ENCODE peak calls at places on chromosomes 2 and 18, in six cellular contexts. M, V, Z, R, F and C are unnamed samples.

GRCh38 chr2:19670303-19670702 is 231.5 kb downstream of the TTC32 start:
- DNase-seq in M (no peak), V (no peak), Z (no peak), R (no peak), F (no peak), C (no peak)

GRCh38 chr18:33603434-33603833 is 25.4 kb downstream of the ASXL3 start:
- DNase-seq in M (no peak), V (no peak), Z (peak), R (no peak), F (no peak), C (no peak)

GRCh38 chr2:9473308-9473984 is 905 bp upstream of the IAH1 start:
- DNase-seq in M (no peak), V (peak), Z (peak), R (peak), F (no peak), C (no peak)

GRCh38 chr2:28956415-28956826 is 24.7 kb upstream of the TOGARAM2 start:
- DNase-seq in M (no peak), V (peak), Z (peak), R (peak), F (peak), C (no peak)

GRCh38 chr2:185145316-185146121 is 547.2 kb downstream of the ZNF804A start:
- DNase-seq in M (no peak), V (no peak), Z (peak), R (no peak), F (no peak), C (no peak)

GRCh38 chr2:221283896-221284295 is 288.2 kb downstream of the EPHA4 start:
- DNase-seq in M (peak), V (no peak), Z (no peak), R (no peak), F (peak), C (no peak)

GRCh38 chr2:24183369-24184069 is 8.7 kb downstream of the FAM228A start:
- DNase-seq in M (peak), V (no peak), Z (no peak), R (no peak), F (no peak), C (no peak)

GRCh38 chr2:219249203-219249980 is 3.7 kb upstream of the TUBA4B start:
- DNase-seq in M (peak), V (no peak), Z (peak), R (no peak), F (peak), C (no peak)

GRCh38 chr2:179636100-179636980 is 225.1 kb downstream of the ZNF385B start:
- DNase-seq in M (no peak), V (no peak), Z (no peak), R (no peak), F (no peak), C (no peak)

GRCh38 chr18:55588876-55589595 is 1.0 kb upstream of the TCF4 start:
- DNase-seq in M (peak), V (no peak), Z (no peak), R (no peak), F (peak), C (no peak)

GRCh38 chr2:127810156-127810636 is 775 bp downstream of the WDR33 start:
- DNase-seq in M (peak), V (no peak), Z (peak), R (no peak), F (peak), C (peak)
- H3K23ac ChIP-seq in M (peak), V (no peak), Z (no peak), R (no peak), F (no peak), C (no peak)

GRCh38 chr18:10164241-10165160 is 250.7 kb downstream of the VAPA start:
- DNase-seq in M (no peak), V (no peak), Z (no peak), R (no peak), F (no peak), C (no peak)
- H4K91ac ChIP-seq in M (no peak), V (no peak), Z (no peak), R (no peak), F (no peak), C (no peak)

DNA sequence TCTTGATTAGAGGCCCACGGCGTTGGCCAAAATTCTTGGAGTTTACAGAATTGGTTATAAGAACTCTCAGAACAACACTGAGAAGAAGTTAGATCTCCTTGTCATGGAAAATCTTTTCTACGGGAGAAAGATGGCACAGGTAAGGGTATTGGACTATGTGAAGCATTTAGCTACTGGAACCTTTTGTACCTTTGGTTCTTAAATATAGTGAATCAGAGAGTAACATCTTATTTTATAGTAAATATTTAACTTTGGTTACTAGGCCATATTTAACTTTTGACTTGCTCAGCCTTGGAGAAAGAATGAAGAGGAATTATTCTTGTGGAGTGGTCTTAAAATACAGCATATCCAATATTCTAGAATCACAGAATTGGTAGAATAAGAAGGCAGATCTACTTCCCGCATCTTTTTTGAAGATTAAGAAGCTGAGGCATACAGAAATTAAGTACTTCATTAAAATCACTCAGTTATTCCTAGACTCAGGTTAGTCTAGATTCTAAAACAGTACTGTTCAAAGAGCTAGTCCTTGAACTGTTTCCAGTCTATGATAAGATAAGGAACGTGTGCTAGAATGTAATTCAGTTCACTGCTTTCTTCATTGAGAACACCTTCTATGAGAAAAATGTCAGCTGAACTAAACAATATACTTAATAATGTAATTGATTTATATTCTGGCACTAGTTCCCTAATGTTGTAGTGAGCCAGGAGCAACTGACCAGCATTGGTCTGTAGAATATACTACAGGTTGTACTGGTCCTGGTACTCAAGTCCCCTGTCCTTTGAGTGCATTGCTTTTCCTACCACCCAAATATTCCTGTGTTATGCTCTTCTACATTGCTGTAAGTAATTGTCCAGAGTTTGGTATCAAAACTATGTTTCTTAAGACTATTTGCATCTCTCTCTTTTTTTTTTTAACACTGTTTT is 53.7 kb upstream of the PTH2R start:
- DNase-seq in M (no peak), V (no peak), Z (no peak), R (no peak), F (no peak), C (no peak)
- H3K27ac ChIP-seq in M (no peak), V (no peak), Z (no peak), R (no peak), F (no peak), C (no peak)

GRCh38 chr2:10919415-10919775 is 7.7 kb downstream of the KCNF1 start:
- DNase-seq in M (no peak), V (no peak), Z (no peak), R (no peak), F (no peak), C (no peak)

GRCh38 chr2:10921525-10921924 is 9.8 kb downstream of the KCNF1 start:
- DNase-seq in M (no peak), V (no peak), Z (no peak), R (no peak), F (no peak), C (no peak)

GRCh38 chr2:10918661-10919414 is 7.1 kb downstream of the KCNF1 start:
- DNase-seq in M (peak), V (no peak), Z (no peak), R (no peak), F (no peak), C (no peak)

GRCh38 chr2:10920764-10921468 is 9.2 kb downstream of the KCNF1 start:
- DNase-seq in M (no peak), V (no peak), Z (no peak), R (no peak), F (no peak), C (no peak)

GRCh38 chr2:10919776-10920606 is 8.3 kb downstream of the KCNF1 start:
- DNase-seq in M (no peak), V (no peak), Z (no peak), R (no peak), F (no peak), C (no peak)
- H3K23ac ChIP-seq in M (no peak), V (no peak), Z (no peak), R (no peak), F (no peak), C (no peak)

GRCh38 chr2:44740678-44741077 is 200.8 kb upstream of the SIX3 start:
- DNase-seq in M (peak), V (no peak), Z (no peak), R (no peak), F (no peak), C (no peak)
- H4K91ac ChIP-seq in M (no peak), V (no peak), Z (no peak), R (no peak), F (no peak), C (no peak)

DNA sequence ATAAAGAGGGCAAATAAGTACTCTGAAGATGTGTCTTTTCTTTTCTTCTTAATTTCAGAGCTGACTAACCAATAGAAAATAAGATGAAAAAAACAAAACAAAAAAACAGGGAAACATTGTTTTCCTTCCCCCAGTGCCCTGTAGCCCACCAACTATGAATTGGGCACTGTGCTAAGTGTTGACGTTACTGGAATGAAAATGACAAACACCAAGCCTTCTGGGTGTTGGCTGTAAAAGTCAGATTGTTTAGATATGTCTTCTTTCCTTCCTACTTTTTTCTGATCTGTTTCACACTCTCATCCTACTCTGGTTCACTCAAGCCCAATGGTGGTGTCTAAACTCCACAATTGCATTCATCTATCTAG is 15.7 kb downstream of the LANCL1 start:
- DNase-seq in M (no peak), V (no peak), Z (no peak), R (no peak), F (no peak), C (no peak)
- H3K27ac ChIP-seq in M (no peak), V (no peak), Z (no peak), R (no peak), F (no peak), C (no peak)

DNA sequence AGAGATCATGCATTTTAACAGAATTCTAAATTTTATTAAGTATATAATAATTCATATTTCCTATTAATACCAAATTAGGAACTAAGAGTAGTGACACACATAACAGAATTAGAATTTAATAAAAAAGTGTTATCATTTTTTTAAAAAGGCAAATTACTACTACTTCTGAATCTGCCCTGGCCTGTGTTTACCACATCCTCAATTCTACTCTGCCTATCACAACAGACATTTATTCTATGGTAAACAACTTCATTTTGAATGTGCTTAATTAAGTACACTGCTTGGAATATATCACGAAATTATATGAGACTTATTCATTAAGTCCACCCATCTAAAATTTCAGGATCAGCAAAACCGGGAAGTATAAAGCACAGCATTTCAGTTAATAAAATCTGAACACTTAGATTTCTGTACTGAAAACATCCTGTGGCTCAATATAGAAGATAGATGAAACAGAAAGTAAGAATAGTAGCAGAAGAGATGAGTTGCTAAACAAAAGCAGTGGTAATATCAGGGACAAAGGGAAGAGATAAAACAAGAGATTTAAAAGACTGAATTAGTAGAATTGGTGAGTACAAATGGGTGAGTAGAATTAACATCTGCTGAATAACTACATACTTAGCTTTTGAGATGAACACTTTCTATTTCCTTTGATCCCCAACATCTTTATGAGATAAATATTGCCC is 3.7 kb downstream of the SMC6 start:
- DNase-seq in M (no peak), V (no peak), Z (no peak), R (no peak), F (no peak), C (no peak)
- H3K23ac ChIP-seq in M (no peak), V (no peak), Z (no peak), R (no peak), F (no peak), C (no peak)

GRCh38 chr2:14681608-14682007 is 49.1 kb downstream of the LRATD1 start:
- DNase-seq in M (no peak), V (no peak), Z (no peak), R (no peak), F (no peak), C (no peak)

GRCh38 chr2:14678754-14679153 is 46.2 kb downstream of the LRATD1 start:
- DNase-seq in M (no peak), V (no peak), Z (no peak), R (no peak), F (no peak), C (no peak)

GRCh38 chr2:14684516-14684915 is 52.0 kb downstream of the LRATD1 start:
- DNase-seq in M (no peak), V (no peak), Z (no peak), R (no peak), F (no peak), C (no peak)
- H4K91ac ChIP-seq in M (no peak), V (no peak), Z (no peak), R (no peak), F (no peak), C (no peak)